ENCODE peak calls at places on chromosome 18, in five cellular contexts. L, V, U, A and R are unnamed samples.

GRCh38 chr18:48868468-48869466 is 82.0 kb downstream of the SMAD7 start:
- DNase-seq in L (peak; percentile 84), V (peak; percentile 19), U (no peak), A (no peak), R (no peak)

GRCh38 chr18:12637901-12638633 is 19.8 kb downstream of the SPIRE1 start:
- DNase-seq in L (no peak), V (no peak), U (no peak), A (no peak), R (no peak)

GRCh38 chr18:23981369-23981768 is 33.2 kb upstream of the TTC39C start:
- DNase-seq in L (peak; percentile 30), V (no peak), U (no peak), A (no peak), R (no peak)

GRCh38 chr18:2653467-2653866 is 2.1 kb upstream of the SMCHD1 start:
- DNase-seq in L (peak; percentile 35), V (no peak), U (no peak), A (no peak), R (no peak)

GRCh38 chr18:59617468-59617932 is 79.7 kb downstream of the CCBE1 start:
- DNase-seq in L (no peak), V (no peak), U (no peak), A (no peak), R (no peak)

GRCh38 chr18:55185391-55185790 is 226.1 kb upstream of the CCDC68 start:
- DNase-seq in L (no peak), V (no peak), U (no peak), A (no peak), R (no peak)

GRCh38 chr18:13422541-13423147 is 204.1 kb downstream of the LDLRAD4 start:
- DNase-seq in L (no peak), V (no peak), U (no peak), A (no peak), R (no peak)

GRCh38 chr18:25457636-25458035 is 105.7 kb upstream of the ZNF521 start:
- DNase-seq in L (no peak), V (no peak), U (no peak), A (no peak), R (no peak)

GRCh38 chr18:75204262-75204977 is 4.5 kb downstream of the PTGR3 start:
- DNase-seq in L (no peak), V (peak; percentile 31), U (no peak), A (no peak), R (peak; percentile 72)

GRCh38 chr18:60534539-60534938 is 162.0 kb upstream of the MC4R start:
- DNase-seq in L (no peak), V (no peak), U (no peak), A (no peak), R (no peak)

GRCh38 chr18:48643262-48643661 is 104.4 kb downstream of the CTIF start:
- DNase-seq in L (no peak), V (no peak), U (no peak), A (no peak), R (no peak)

GRCh38 chr18:11096411-11096810 is 53.0 kb downstream of the PIEZO2 start:
- DNase-seq in L (no peak), V (no peak), U (no peak), A (no peak), R (no peak)

GRCh38 chr18:24818451-24818850 is 358.0 kb downstream of the HRH4 start:
- DNase-seq in L (no peak), V (no peak), U (no peak), A (no peak), R (no peak)

GRCh38 chr18:2994603-2995432 is 18.1 kb downstream of the LPIN2 start:
- DNase-seq in L (peak; percentile 68), V (peak; percentile 31), U (no peak), A (no peak), R (no peak)

GRCh38 chr18:13556497-13556896 is 169.9 kb downstream of the FAM210A start:
- DNase-seq in L (no peak), V (no peak), U (no peak), A (no peak), R (no peak)

GRCh38 chr18:3806656-3807055 is 356.7 kb downstream of the TGIF1 start:
- DNase-seq in L (no peak), V (no peak), U (no peak), A (no peak), R (no peak)

GRCh38 chr18:49399003-49399402 is 61.4 kb downstream of the DYM start:
- DNase-seq in L (no peak), V (no peak), U (no peak), A (no peak), R (no peak)

GRCh38 chr18:40094441-40094840 is 1860.6 kb upstream of the PIK3C3 start:
- DNase-seq in L (no peak), V (no peak), U (no peak), A (no peak), R (no peak)

GRCh38 chr18:50286391-50287027 is 983 bp downstream of the CXXC1 start:
- DNase-seq in L (peak; percentile 58), V (peak; percentile 64), U (no peak), A (peak; percentile 26), R (peak; percentile 65)

GRCh38 chr18:48222118-48222517 is 187.1 kb downstream of the ZBTB7C start:
- DNase-seq in L (no peak), V (peak; percentile 50), U (peak; percentile 53), A (no peak), R (peak; percentile 61)

GRCh38 chr18:25457196-25457595 is 105.2 kb upstream of the ZNF521 start:
- DNase-seq in L (no peak), V (no peak), U (no peak), A (no peak), R (no peak)

GRCh38 chr18:12657048-12657848 is 659 bp downstream of the SPIRE1 start:
- DNase-seq in L (no peak), V (peak; percentile 23), U (peak; percentile 44), A (no peak), R (peak; percentile 62)

GRCh38 chr18:28823506-28824182 is 646.7 kb upstream of the CDH2 start:
- DNase-seq in L (no peak), V (no peak), U (no peak), A (no peak), R (no peak)

GRCh38 chr18:9095297-9096012 is 7.0 kb upstream of the NDUFV2 start:
- DNase-seq in L (peak; percentile 76), V (peak; percentile 30), U (no peak), A (no peak), R (no peak)

GRCh38 chr18:9096698-9097097 is 5.8 kb upstream of the NDUFV2 start:
- DNase-seq in L (no peak), V (no peak), U (no peak), A (no peak), R (no peak)

GRCh38 chr18:9097349-9097748 is 5.2 kb upstream of the NDUFV2 start:
- DNase-seq in L (no peak), V (no peak), U (no peak), A (no peak), R (no peak)

GRCh38 chr18:9094307-9095226 is 7.9 kb upstream of the NDUFV2 start:
- DNase-seq in L (no peak), V (no peak), U (no peak), A (no peak), R (no peak)

GRCh38 chr18:9096013-9096383 is 6.5 kb upstream of the NDUFV2 start:
- DNase-seq in L (no peak), V (no peak), U (no peak), A (no peak), R (no peak)
- H3K4me3 ChIP-seq in L (no peak overlapping the region), V (no peak overlapping the region), U (no peak overlapping the region), A (no peak overlapping the region), R (no peak overlapping the region)

GRCh38 chr18:62402342-62402948 is 77.3 kb downstream of the TNFRSF11A start:
- DNase-seq in L (no peak), V (no peak), U (no peak), A (no peak), R (no peak)

GRCh38 chr18:62399306-62399705 is 74.2 kb downstream of the TNFRSF11A start:
- DNase-seq in L (no peak), V (no peak), U (no peak), A (no peak), R (no peak)

GRCh38 chr18:62403125-62403524 is 78.0 kb downstream of the TNFRSF11A start:
- DNase-seq in L (no peak), V (peak; percentile 27), U (no peak), A (no peak), R (no peak)

GRCh38 chr18:62399781-62400308 is 74.7 kb downstream of the TNFRSF11A start:
- DNase-seq in L (no peak), V (peak; percentile 18), U (no peak), A (no peak), R (no peak)

DNA sequence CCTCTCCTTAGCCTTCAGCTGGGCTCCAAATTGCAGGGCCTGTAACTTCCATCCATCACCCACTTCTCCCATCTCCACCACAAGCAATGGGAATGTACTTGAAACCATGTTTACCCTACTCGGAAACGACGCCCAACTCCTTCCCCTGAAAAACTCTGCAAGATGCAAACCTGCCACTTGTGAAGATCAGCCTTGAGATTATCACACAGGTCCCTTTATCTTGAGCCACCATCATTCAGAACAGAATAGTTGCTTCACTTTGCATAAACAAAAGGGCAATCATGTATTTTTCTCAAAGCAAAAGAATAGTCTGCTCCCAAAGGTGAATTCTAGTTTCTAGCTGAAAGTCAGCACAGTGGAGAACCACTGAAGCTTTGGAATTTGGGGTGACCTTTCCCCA is 75.8 kb downstream of the TNFRSF11A start:
- DNase-seq in L (no peak), V (no peak), U (no peak), A (no peak), R (no peak)
- H3K4me1 ChIP-seq in L (no peaks in the 10 kb centered on the region), V (no peaks in the 10 kb centered on the region), U (no peaks in the 10 kb centered on the region), A (peaks cover 6% of the 10 kb centered on the region), R (no peaks in the 10 kb centered on the region)

DNA sequence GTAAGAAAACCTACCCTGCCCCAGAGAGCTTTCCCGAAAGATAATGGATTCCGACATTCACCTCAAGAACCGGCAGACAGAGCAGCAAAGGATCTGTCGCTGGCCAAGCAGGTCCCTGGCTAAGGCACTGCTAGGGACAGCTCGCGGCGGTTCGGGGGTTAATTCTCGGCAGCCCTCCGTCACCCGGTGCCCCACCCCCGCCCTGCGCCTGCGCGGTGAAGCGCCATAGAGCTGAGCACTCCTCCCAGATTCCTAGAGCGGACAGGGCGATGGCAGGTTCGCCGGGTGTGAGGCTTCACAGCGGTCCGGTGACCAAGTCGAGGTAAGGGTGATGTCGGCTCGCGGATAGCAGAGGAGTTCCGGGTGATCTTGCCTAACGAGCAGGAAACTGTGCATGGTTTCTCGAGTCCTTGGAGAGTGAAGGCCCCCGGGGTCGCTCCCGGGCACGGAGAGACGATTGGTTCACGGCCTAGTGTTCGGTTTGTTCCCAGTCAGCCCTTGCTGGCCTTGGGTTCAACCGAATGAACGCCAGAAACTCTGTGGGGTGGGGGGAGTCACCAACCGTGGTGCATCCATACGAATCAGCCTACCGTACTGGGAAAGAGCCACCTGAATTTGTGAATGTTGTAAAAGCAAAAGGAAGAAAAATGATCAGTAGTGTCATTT is at the start of gene ZSCAN30:
- DNase-seq in L (peak; percentile 91), V (peak; percentile 97), U (peak; percentile 96), A (peak; percentile 91), R (peak; percentile 92)
- TF ChIP-seq POLR2A in L (peak; percentile 68), V (peak; percentile 87), U (no peak), A (no peak), R (peak; percentile 56)

GRCh38 chr18:57802869-57803118 is 321 bp downstream of the ATP8B1 start:
- DNase-seq in L (no peak), V (no peak), U (no peak), A (no peak), R (no peak)

GRCh38 chr18:57802166-57802868 is 798 bp downstream of the ATP8B1 start:
- DNase-seq in L (no peak), V (no peak), U (no peak), A (no peak), R (no peak)

GRCh38 chr18:57798713-57799373 is 4.3 kb downstream of the ATP8B1 start:
- DNase-seq in L (no peak), V (no peak), U (no peak), A (no peak), R (no peak)

GRCh38 chr18:57803119-57803969 is at the start of gene ATP8B1:
- DNase-seq in L (no peak), V (peak; percentile 96), U (peak; percentile 79), A (peak; percentile 78), R (peak; percentile 50)

GRCh38 chr18:57801379-57802165 is 1.5 kb downstream of the ATP8B1 start:
- DNase-seq in L (no peak), V (no peak), U (no peak), A (no peak), R (no peak)
- H3K4me3 ChIP-seq in L (peak overlapping the region; percentile 60), V (peak overlapping the region; percentile 79), U (peak overlapping the region; percentile 69), A (peak overlapping the region; percentile 79), R (peak overlapping the region; percentile 65)